ENCODE peak calls at places on chromosomes 16 and 17, in six cellular contexts. Q is skeletal muscle cell; U is left cardiac atrium; G is stimulated activated CD4-positive, alpha-beta T cell treated with anti-CD3 and anti-CD28 coated beads, Interleukin-1b, Interleukin-23, amount 100 ng/mL, for 24 hours; S is cardiac fibroblast; C is T-helper 17 cell. K is an unnamed sample.

GRCh38 chr16:83045790-83046189 is 419.0 kb downstream of the CDH13 start:
- DNase-seq in Q (no peak), U (no peak), C (no peak), S (no peak), G (no peak), K (peak)

GRCh38 chr17:13352747-13353415 is 248.8 kb downstream of the HS3ST3A1 start:
- DNase-seq in U (no peak), S (no peak), C (no peak), Q (no peak), G (no peak), K (no peak)

GRCh38 chr16:6888536-6888935 is 444.1 kb upstream of the RBFOX1 start:
- DNase-seq in U (no peak), C (no peak), Q (no peak), G (no peak), S (no peak), K (no peak)

GRCh38 chr17:66963521-66964082 is 905 bp upstream of the CACNG4 start:
- DNase-seq in U (no peak), C (no peak), S (no peak), G (no peak), Q (no peak), K (no peak)

GRCh38 chr17:66904760-66905637 is 59.5 kb upstream of the CACNG4 start:
- DNase-seq in U (peak), G (no peak), S (peak), Q (peak), C (no peak), K (peak)

GRCh38 chr17:29929544-29930398 is at the start of gene SSH2:
- DNase-seq in U (peak), Q (peak), S (peak), G (peak), C (peak), K (peak)

GRCh38 chr16:79170565-79171242 is 429.8 kb downstream of the MAF start:
- DNase-seq in U (no peak), G (no peak), Q (no peak), S (peak), C (no peak), K (peak)

GRCh38 chr17:2797632-2798031 is 1.4 kb downstream of the RAP1GAP2 start:
- DNase-seq in Q (no peak), S (no peak), C (no peak), U (peak), G (no peak), K (no peak)

GRCh38 chr17:45230787-45231480 is 9.2 kb downstream of the FMNL1 start:
- DNase-seq in C (no peak), Q (no peak), G (no peak), S (peak), U (no peak), K (peak)

GRCh38 chr17:29833801-29834200 is 96.2 kb downstream of the SSH2 start:
- DNase-seq in G (no peak), C (no peak), U (no peak), S (no peak), Q (no peak), K (no peak)

GRCh38 chr16:70553645-70554044 is 30.0 kb downstream of the SF3B3 start:
- DNase-seq in S (peak), C (no peak), U (no peak), G (no peak), Q (peak), K (peak)

GRCh38 chr17:80704894-80705293 is 160.3 kb downstream of the RPTOR start:
- DNase-seq in C (no peak), G (no peak), U (no peak), S (no peak), Q (no peak), K (no peak)

GRCh38 chr16:49376206-49376605 is 2.6 kb downstream of the C16orf78 start:
- DNase-seq in C (no peak), S (no peak), G (no peak), U (no peak), Q (no peak), K (no peak)

GRCh38 chr16:27177031-27177774 is 26.1 kb upstream of the KDM8 start:
- DNase-seq in G (no peak), S (peak), Q (peak), U (no peak), C (no peak), K (peak)

GRCh38 chr17:562174-562573 is 152.5 kb downstream of the VPS53 start:
- DNase-seq in C (no peak), U (peak), Q (no peak), G (no peak), S (peak), K (no peak)

GRCh38 chr17:57455063-57455914 is 199.0 kb downstream of the MSI2 start:
- DNase-seq in G (no peak), Q (no peak), U (no peak), S (peak), C (no peak), K (peak)

GRCh38 chr17:77959216-77959925 is 868 bp downstream of the TNRC6C start:
- DNase-seq in G (peak), Q (no peak), S (peak), C (peak), U (peak), K (peak)

GRCh38 chr17:16989953-16990860 is 18.3 kb upstream of the TNFRSF13B start:
- DNase-seq in C (no peak), S (no peak), Q (no peak), G (no peak), U (no peak), K (peak)

GRCh38 chr17:79914813-79915740 is 75.8 kb upstream of the CBX4 start:
- DNase-seq in S (no peak), U (no peak), G (no peak), Q (no peak), C (no peak), K (no peak)